ENCODE peak calls at places on chromosomes 1 and 21, in five cellular contexts. C, D, S, O and A are unnamed samples.

GRCh38 chr1:98468111-98468717 is 193.3 kb upstream of the SNX7 start:
- DNase-seq in C (peak), S (peak), D (no peak), O (no peak), A (no peak)

GRCh38 chr1:165793951-165794350 is 25.3 kb upstream of the TMCO1 start:
- DNase-seq in D (no peak), O (no peak), C (no peak), S (peak), A (no peak)

GRCh38 chr1:235513495-235514366 is 9.5 kb upstream of the B3GALNT2 start:
- DNase-seq in S (peak), D (no peak), C (peak), O (no peak), A (no peak)

GRCh38 chr1:26284597-26285351 is 4.9 kb downstream of the SH3BGRL3 start:
- DNase-seq in S (peak), O (peak), C (peak), D (no peak), A (peak)

GRCh38 chr21:29671728-29672127 is 268.1 kb downstream of the GRIK1 start:
- DNase-seq in C (no peak), O (no peak), D (no peak), S (no peak), A (no peak)

GRCh38 chr1:168987923-168988322 is 118.6 kb upstream of the ATP1B1 start:
- DNase-seq in D (no peak), O (no peak), S (no peak), C (no peak), A (no peak)

GRCh38 chr1:206094024-206094423 is 23.2 kb downstream of the AVPR1B start:
- DNase-seq in D (no peak), S (no peak), O (no peak), C (no peak), A (no peak)

GRCh38 chr1:193763313-193763712 is 576.9 kb upstream of the B3GALT2 start:
- DNase-seq in S (peak), D (no peak), C (no peak), O (no peak), A (no peak)

GRCh38 chr1:160373696-160374095 is 6.8 kb downstream of the NHLH1 start:
- DNase-seq in C (no peak), S (peak), D (no peak), O (no peak), A (no peak)